ENCODE peak calls at places on chromosomes 16 and 17, in four cellular contexts. Z is H1, X is IMR-90, V is H9. R is an unnamed sample.

GRCh38 chr17:57368637-57369336 is 112.5 kb downstream of the MSI2 start:
- DNase-seq in X (no peak), V (no peak), Z (no peak), R (no peak)

GRCh38 chr17:8311131-8311790 is 1.2 kb downstream of the ARHGEF15 start:
- DNase-seq in X (no peak), V (no peak), Z (no peak), R (no peak)

GRCh38 chr17:55577011-55577586 is 65.8 kb upstream of the SMIM36 start:
- DNase-seq in X (peak; percentile 84), Z (no peak), V (no peak), R (no peak)

GRCh38 chr17:69286257-69286656 is 40.7 kb downstream of the ABCA5 start:
- DNase-seq in V (no peak), Z (no peak), X (no peak), R (no peak)

GRCh38 chr16:72997141-72997542 is 50.8 kb downstream of the ZFHX3 start:
- DNase-seq in V (no peak), Z (no peak), X (peak; percentile 18), R (no peak)

GRCh38 chr16:16150117-16150877 is 73.0 kb downstream of the ABCC6 start:
- DNase-seq in V (no peak), X (peak; percentile 76), Z (no peak), R (no peak)

GRCh38 chr16:88274847-88275246 is 107.9 kb upstream of the ZNF469 start:
- DNase-seq in V (no peak), X (peak; percentile 23), Z (no peak), R (no peak)

GRCh38 chr16:1413684-1414531 is 596 bp downstream of the UNKL start:
- DNase-seq in Z (peak; percentile 88), V (peak; percentile 83), X (peak; percentile 27), R (peak; percentile 86)

GRCh38 chr16:59397638-59398037 is 663.5 kb upstream of the GOT2 start:
- DNase-seq in Z (no peak), V (no peak), X (no peak), R (no peak)

GRCh38 chr17:79691931-79692330 is 38.8 kb upstream of the ENPP7 start:
- DNase-seq in Z (no peak), X (no peak), V (no peak), R (no peak)

GRCh38 chr17:67043283-67043682 is 1.1 kb upstream of the CACNG1 start:
- DNase-seq in V (no peak), X (no peak), Z (no peak), R (no peak)

GRCh38 chr17:74545456-74546230 is at the start of gene CD300C:
- DNase-seq in Z (no peak), X (no peak), V (no peak), R (no peak)
- H4K8ac ChIP-seq in Z (no peak within 1 kb of the TSS), X (no peak within 1 kb of the TSS), V (no peak within 1 kb of the TSS), R (no peak within 1 kb of the TSS)

GRCh38 chr17:78434455-78435329 is 56.2 kb downstream of the PGS1 start:
- DNase-seq in Z (no peak), X (no peak), V (no peak), R (no peak)
- H3K56ac ChIP-seq in Z (no peak overlapping the region), X (no peak overlapping the region), V (no peak overlapping the region), R (no peak overlapping the region)

GRCh38 chr16:57998484-57998883 is 2.0 kb downstream of the ZNF319 start:
- DNase-seq in V (peak; percentile 81), Z (no peak), X (no peak), R (peak; percentile 85)
- H3K9ac ChIP-seq in V (no peak overlapping the region), Z (no peak overlapping the region), X (no peak overlapping the region), R (peak overlapping the region; percentile 62)

DNA sequence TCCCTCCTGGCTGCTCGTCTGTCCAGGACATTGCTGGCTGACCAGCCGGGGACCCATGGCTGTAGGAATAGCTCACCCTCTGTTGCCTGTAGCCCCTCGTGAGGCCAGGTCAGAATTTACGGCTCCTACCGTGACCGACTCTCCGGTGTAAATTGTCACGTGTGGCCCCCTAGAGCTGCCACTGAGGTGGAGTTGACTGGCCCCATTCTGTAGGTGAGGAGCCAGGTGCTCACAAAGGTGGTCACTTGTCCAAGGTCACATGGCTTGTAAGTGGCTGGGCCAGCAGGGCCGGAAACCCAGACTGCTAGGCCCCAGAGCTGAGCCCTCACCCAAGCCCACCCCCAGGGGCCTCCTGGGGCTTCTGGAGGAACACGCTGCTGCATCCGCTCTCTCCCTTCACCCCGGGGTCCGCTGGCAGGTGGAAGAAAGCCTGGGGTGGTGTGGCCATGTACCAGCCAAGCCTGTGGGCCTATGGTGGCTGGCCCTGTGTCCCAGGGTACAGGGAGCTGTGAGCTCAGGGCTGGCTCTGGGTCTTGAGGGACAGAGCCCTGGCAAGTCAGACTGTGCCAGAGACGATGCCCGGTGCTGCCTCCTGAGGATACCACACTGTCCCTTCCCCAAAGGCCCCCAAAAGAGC is 120.7 kb downstream of the RAB11FIP4 start:
- DNase-seq in Z (no peak), V (no peak), X (no peak), R (no peak)
- H4K8ac ChIP-seq in Z (no peak overlapping the region), V (no peak overlapping the region), X (no peak overlapping the region), R (no peak overlapping the region)

GRCh38 chr16:23690771-23691482 is 12.2 kb downstream of the PLK1 start:
- DNase-seq in Z (no peak), V (no peak), X (no peak), R (no peak)

GRCh38 chr16:23689442-23690187 is 10.9 kb downstream of the PLK1 start:
- DNase-seq in V (no peak), X (no peak), Z (no peak), R (no peak)

GRCh38 chr16:23691483-23692189 is 12.9 kb downstream of the PLK1 start:
- DNase-seq in X (no peak), V (no peak), Z (no peak), R (no peak)

GRCh38 chr16:23694707-23695373 is 16.2 kb downstream of the PLK1 start:
- DNase-seq in V (peak; percentile 93), Z (peak; percentile 86), X (peak; percentile 38), R (peak; percentile 91)

DNA sequence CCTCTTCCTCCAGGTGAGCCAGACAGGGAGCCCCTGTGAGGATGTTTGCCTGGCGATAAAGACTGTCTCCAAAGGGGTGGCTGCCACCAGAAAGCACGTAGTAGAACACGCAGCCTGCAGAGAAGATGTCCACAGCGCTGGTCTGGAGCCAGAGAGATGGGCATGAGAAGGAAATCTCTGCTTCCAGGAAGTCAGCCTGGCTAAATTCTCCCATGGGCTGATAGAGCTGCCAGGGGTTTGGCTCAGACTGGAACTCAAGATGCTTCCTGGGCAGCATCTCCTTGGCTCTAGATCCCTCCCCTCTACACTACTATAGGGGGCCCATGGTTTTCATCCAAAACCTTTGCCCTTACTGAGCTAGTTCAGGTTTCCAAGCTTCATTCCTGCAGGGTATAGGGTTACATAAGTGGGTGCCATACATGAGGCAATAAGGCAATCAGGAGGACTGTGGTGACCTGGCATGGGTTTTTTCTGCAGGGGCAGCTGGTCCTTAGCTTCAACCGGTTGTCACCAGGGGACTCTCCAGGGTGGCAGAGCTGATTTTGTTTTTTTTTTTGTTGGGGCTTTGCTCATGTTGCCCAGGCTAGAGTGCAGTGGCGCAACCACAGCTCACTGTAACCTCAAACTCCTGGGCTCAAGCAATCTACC is 13.6 kb downstream of the PLK1 start:
- DNase-seq in X (no peak), V (no peak), Z (no peak), R (no peak)
- H3K56ac ChIP-seq in X (no peak overlapping the region), V (no peak overlapping the region), Z (no peak overlapping the region), R (no peak overlapping the region)

GRCh38 chr16:10939649-10940206 is 2.5 kb downstream of the DEXI start:
- DNase-seq in Z (no peak), V (no peak), X (no peak), R (no peak)
- H3K9ac ChIP-seq in Z (no peak overlapping the region), V (no peak overlapping the region), X (no peak overlapping the region), R (no peak overlapping the region)

GRCh38 chr17:10197362-10197720 is 1.1 kb downstream of the GAS7 start:
- DNase-seq in Z (no peak), V (no peak), X (no peak), R (no peak)
- H4K8ac ChIP-seq in Z (no peak overlapping the region), V (no peak overlapping the region), X (no peak overlapping the region), R (no peak overlapping the region)

GRCh38 chr17:37305406-37305905 is 70.3 kb upstream of the C17orf78 start:
- DNase-seq in X (no peak), V (no peak), Z (peak; percentile 39), R (no peak)
- H3K56ac ChIP-seq in X (no peak overlapping the region), V (no peak overlapping the region), Z (no peak overlapping the region), R (no peak overlapping the region)

GRCh38 chr16:68276223-68276622 is 11.9 kb downstream of the SLC7A6 start:
- DNase-seq in V (no peak), X (no peak), Z (no peak), R (no peak)

GRCh38 chr16:68273459-68273858 is 9.1 kb downstream of the SLC7A6 start:
- DNase-seq in X (no peak), V (no peak), Z (no peak), R (no peak)

GRCh38 chr16:68274441-68274840 is 10.1 kb downstream of the SLC7A6 start:
- DNase-seq in V (no peak), X (no peak), Z (no peak), R (no peak)

GRCh38 chr16:68273896-68274295 is 9.6 kb downstream of the SLC7A6 start:
- DNase-seq in X (no peak), V (no peak), Z (no peak), R (no peak)

GRCh38 chr16:68275611-68276191 is 11.4 kb downstream of the SLC7A6 start:
- DNase-seq in X (no peak), Z (no peak), V (no peak), R (no peak)
- H3K9ac ChIP-seq in X (no peak overlapping the region), Z (no peak overlapping the region), V (no peak overlapping the region), R (no peak overlapping the region)

DNA sequence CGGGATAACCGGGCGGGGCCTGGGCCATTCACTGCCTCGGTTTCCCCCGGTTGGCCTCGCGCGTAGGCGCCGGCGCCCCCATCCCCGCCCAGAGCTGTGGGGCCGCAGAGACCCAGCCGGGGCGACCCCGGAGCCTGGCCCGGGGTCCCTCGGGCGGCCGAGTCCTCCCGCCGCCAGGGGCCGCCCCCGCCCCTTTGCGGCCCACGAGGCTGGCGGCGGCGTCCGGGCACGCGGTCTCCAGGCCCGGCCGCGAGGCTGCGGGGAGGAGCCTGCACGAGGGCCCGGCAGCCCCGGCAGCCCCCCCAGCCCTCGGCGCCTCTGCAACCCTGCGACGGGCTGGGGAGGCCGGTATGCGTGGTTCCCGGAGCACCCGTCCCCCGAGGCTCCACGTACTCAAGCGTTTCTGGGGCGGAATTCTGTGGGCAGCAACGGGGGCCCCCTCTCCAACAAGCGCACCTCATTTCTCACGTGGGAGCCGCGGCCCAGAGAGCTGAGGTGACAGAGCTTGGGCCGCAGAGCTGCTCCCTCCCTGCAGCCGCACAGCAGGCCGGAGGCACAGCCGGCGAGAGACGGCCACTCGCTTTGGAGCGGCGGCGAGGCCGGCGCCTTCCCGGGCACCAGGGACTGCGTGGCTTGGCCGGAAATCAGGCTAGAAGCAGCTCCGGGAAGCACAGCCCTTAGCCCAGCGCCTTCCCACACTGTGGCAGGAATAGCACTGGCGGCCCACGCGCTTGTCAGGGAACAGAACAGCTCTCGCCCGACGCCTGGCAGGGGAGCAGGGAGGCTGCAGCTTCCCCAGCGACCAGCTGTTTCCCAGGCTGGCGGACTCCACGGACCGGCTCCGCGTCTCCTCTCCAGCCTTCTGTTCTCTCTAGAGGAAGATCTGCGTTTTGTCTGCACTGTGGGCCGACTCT is 860 bp upstream of the LIMD2 start:
- DNase-seq in Z (peak; percentile 72), V (peak; percentile 69), X (peak; percentile 29), R (peak; percentile 78)
- H4K8ac ChIP-seq in Z (peak overlapping the region; percentile 97), V (no peak overlapping the region), X (no peak overlapping the region), R (no peak overlapping the region)

R was measured in mesendoderm.